ENCODE peak calls at places on chromosome 16, in six cellular contexts. L is cardiac muscle cell; X is GM04504; Q is astrocyte of the spinal cord; D is activated T-cell treated with anti-CD3 and anti-CD28 coated beads for 1 hour; J is CD4-positive, alpha-beta T cell. B is an unnamed sample.
A peak's percentile ranks its signal among the peaks of the same experiment; 100 is the strongest.

GRCh38 chr16:56972403-56972802 is 10.7 kb downstream of the CETP start:
- DNase-seq in L (no peak), X (no peak), Q (no peak), D (no peak), J (no peak), B (no peak)

GRCh38 chr16:82432261-82432660 is 194.5 kb upstream of the CDH13 start:
- DNase-seq in L (no peak), X (no peak), Q (no peak), D (no peak), J (no peak), B (no peak)

GRCh38 chr16:16111639-16112038 is 111.7 kb downstream of the ABCC6 start:
- DNase-seq in L (no peak), X (no peak), Q (no peak), D (no peak), J (no peak), B (no peak)

GRCh38 chr16:86608301-86608747 is 30.0 kb downstream of the FOXL1 start:
- DNase-seq in L (no peak), X (no peak), Q (no peak), D (no peak), J (no peak), B (peak; percentile 6)

GRCh38 chr16:56425439-56425832 is at the start of gene AMFR:
- DNase-seq in L (peak; percentile 89), X (peak; percentile 78), Q (peak; percentile 63), D (peak; percentile 46), J (peak; percentile 47), B (peak; percentile 38)

GRCh38 chr16:31451681-31452351 is 7.5 kb upstream of the ARMC5 start:
- DNase-seq in L (peak; percentile 79), X (no peak), Q (peak; percentile 76), D (no peak), J (no peak), B (no peak)

GRCh38 chr16:84751241-84751640 is 51.4 kb downstream of the USP10 start:
- DNase-seq in L (no peak), X (no peak), Q (no peak), D (no peak), J (no peak), B (no peak)

GRCh38 chr16:22189473-22190168 is 16.5 kb upstream of the EEF2K start:
- DNase-seq in L (peak; percentile 56), X (no peak), Q (peak; percentile 44), D (peak; percentile 85), J (no peak), B (no peak)

GRCh38 chr16:31427441-31428276 is 501 bp downstream of the COX6A2 start:
- DNase-seq in L (peak; percentile 61), X (no peak), Q (no peak), D (peak; percentile 57), J (peak; percentile 35), B (no peak)

GRCh38 chr16:53904533-53904932 is 200.6 kb downstream of the FTO start:
- DNase-seq in L (no peak), X (no peak), Q (no peak), D (no peak), J (no peak), B (no peak)

GRCh38 chr16:81397879-81398516 is 46.6 kb upstream of the CMIP start:
- DNase-seq in L (no peak), X (no peak), Q (no peak), D (no peak), J (no peak), B (no peak)

GRCh38 chr16:15899538-15900100 is 11.2 kb upstream of the CEP20 start:
- DNase-seq in L (peak; percentile 54), X (peak; percentile 48), Q (peak; percentile 94), D (no peak), J (no peak), B (peak; percentile 80)

GRCh38 chr16:18948372-18949020 is 22.3 kb upstream of the SMG1 start:
- DNase-seq in L (no peak), X (no peak), Q (no peak), D (no peak), J (no peak), B (no peak)

GRCh38 chr16:14286381-14287230 is 215.5 kb downstream of the MRTFB start:
- DNase-seq in L (no peak), X (peak; percentile 15), Q (peak; percentile 53), D (no peak), J (peak; percentile 31), B (no peak)

GRCh38 chr16:69799601-69800000 is 37.5 kb downstream of the WWP2 start:
- DNase-seq in L (no peak), X (no peak), Q (no peak), D (no peak), J (no peak), B (no peak)

GRCh38 chr16:65125322-65125721 is 3.5 kb upstream of the CDH11 start:
- DNase-seq in L (no peak), X (no peak), Q (no peak), D (no peak), J (no peak), B (no peak)

GRCh38 chr16:31107465-31107867 is 720 bp upstream of the BCKDK start:
- DNase-seq in L (no peak), X (no peak), Q (no peak), D (no peak), J (no peak), B (no peak)

B was measured in T1000.